ENCODE peak calls at places on chromosomes 3 and 15, in six cellular contexts. U is colonic mucosa, M is heart right ventricle, F is GM10248, R is WTC11, W is breast epithelium. Z is an unnamed sample.

GRCh38 chr3:13290941-13291340 is 129.2 kb downstream of the NUP210 start:
- DNase-seq in U (no peak), M (no peak), F (no peak), R (no peak), W (no peak), Z (no peak)

GRCh38 chr15:51770902-51771301 is 19.5 kb downstream of the TMOD2 start:
- DNase-seq in U (no peak), M (no peak), F (no peak), R (no peak), W (no peak), Z (no peak)

GRCh38 chr3:78802588-78802930 is 965.2 kb downstream of the ROBO1 start:
- DNase-seq in U (no peak), M (no peak), F (no peak), R (no peak), W (no peak), Z (no peak)

GRCh38 chr3:169758353-169758994 is 6.4 kb downstream of the TERC start:
- DNase-seq in U (no peak), M (no peak), F (no peak), R (no peak), W (no peak), Z (no peak)

GRCh38 chr15:74730619-74731316 is 5.4 kb upstream of the CYP1A1 start:
- DNase-seq in U (no peak), M (no peak), F (no peak), R (no peak), W (no peak), Z (no peak)

GRCh38 chr3:170055209-170055608 is 17.4 kb downstream of the GPR160 start:
- DNase-seq in U (no peak), M (no peak), F (peak; percentile 64), R (no peak), W (no peak), Z (no peak)

GRCh38 chr15:66751579-66751978 is 49.5 kb downstream of the SMAD6 start:
- DNase-seq in U (no peak), M (peak; percentile 59), F (no peak), R (no peak), W (peak; percentile 82), Z (no peak)

GRCh38 chr3:161500057-161500836 is 3.6 kb downstream of the OTOL1 start:
- DNase-seq in U (no peak), M (no peak), F (no peak), R (no peak), W (no peak), Z (no peak)

GRCh38 chr3:192444096-192444790 is 283.1 kb downstream of the FGF12 start:
- DNase-seq in U (peak; percentile 42), M (peak; percentile 39), F (peak; percentile 59), R (peak; percentile 74), W (peak; percentile 65), Z (no peak)

GRCh38 chr3:30467596-30468238 is 138.7 kb upstream of the TGFBR2 start:
- DNase-seq in U (no peak), M (no peak), F (no peak), R (no peak), W (no peak), Z (no peak)

GRCh38 chr15:30929064-30929669 is 25.5 kb downstream of the FAN1 start:
- DNase-seq in U (no peak), M (no peak), F (no peak), R (no peak), W (no peak), Z (no peak)

GRCh38 chr3:44028-44676 is 152.4 kb upstream of the CHL1 start:
- DNase-seq in U (no peak), M (no peak), F (no peak), R (no peak), W (no peak), Z (no peak)

GRCh38 chr15:39639037-39639436 is 58.2 kb downstream of the THBS1 start:
- DNase-seq in U (no peak), M (no peak), F (no peak), R (no peak), W (no peak), Z (no peak)

GRCh38 chr15:39642011-39642640 is 61.2 kb downstream of the THBS1 start:
- DNase-seq in U (no peak), M (no peak), F (no peak), R (no peak), W (no peak), Z (no peak)

GRCh38 chr15:39641187-39641889 is 60.5 kb downstream of the THBS1 start:
- DNase-seq in U (peak; percentile 60), M (no peak), F (no peak), R (no peak), W (no peak), Z (no peak)

GRCh38 chr15:39638041-39638440 is 57.2 kb downstream of the THBS1 start:
- DNase-seq in U (no peak), M (no peak), F (no peak), R (no peak), W (no peak), Z (no peak)

DNA sequence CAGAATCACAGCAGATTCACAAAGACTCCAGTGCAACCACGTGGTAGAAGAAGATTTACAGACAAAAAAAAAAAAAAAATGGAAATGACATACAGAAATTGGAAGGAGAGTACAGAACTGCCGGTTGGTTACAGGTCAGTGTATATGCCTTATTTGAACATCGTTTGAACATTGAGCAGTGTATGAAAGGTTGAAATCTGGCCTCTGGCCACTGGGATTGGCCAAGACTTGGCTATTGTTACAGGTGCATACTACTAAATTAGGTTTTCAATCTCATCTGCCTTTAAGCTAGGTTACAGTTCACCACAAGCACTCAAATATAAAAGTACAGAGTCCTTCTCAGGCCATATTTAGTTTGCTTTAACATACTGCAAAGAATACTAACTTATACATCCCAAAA is 59.8 kb downstream of the THBS1 start:
- DNase-seq in U (peak; percentile 67), M (no peak), F (no peak), R (no peak), W (no peak), Z (no peak)
- TF ChIP-seq CTCF in U (no peak), M (no peak), F (no peak), R (no peak), W (no peak), Z (no peak)

GRCh38 chr15:73246411-73246810 is 122.3 kb downstream of the HCN4 start:
- DNase-seq in U (no peak), M (no peak), F (no peak), R (no peak), W (no peak), Z (no peak)

GRCh38 chr15:73246898-73247297 is 121.9 kb downstream of the HCN4 start:
- DNase-seq in U (no peak), M (no peak), F (no peak), R (no peak), W (no peak), Z (no peak)

GRCh38 chr15:73240864-73241499 is 127.8 kb downstream of the HCN4 start:
- DNase-seq in U (peak; percentile 82), M (peak; percentile 67), F (peak; percentile 45), R (peak; percentile 78), W (peak; percentile 58), Z (no peak)

GRCh38 chr15:73239564-73240208 is 129.1 kb downstream of the HCN4 start:
- DNase-seq in U (no peak), M (no peak), F (no peak), R (no peak), W (no peak), Z (no peak)

DNA sequence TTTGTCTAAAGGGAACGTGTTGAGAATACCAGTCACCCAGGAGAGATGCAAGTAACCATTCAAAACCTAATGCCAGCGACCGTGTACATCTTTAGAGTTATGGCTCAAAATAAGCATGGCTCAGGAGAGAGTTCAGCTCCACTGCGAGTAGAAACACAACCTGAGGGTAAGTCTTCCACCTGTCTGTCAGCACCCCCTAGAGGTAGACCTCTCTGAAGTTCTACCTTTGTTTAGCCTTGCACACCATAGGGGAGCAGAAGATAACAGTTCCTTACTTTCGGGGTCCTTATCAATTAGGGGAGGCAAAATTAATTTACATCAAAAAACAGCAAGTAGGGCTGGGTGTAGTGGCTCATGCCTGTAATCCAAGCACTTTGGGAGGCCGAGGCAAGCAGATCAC is 124.4 kb downstream of the HCN4 start:
- DNase-seq in U (peak; percentile 25), M (no peak), F (peak; percentile 33), R (no peak), W (no peak), Z (no peak)
- TF ChIP-seq CTCF in U (no peak), M (no peak), F (peak; percentile 34), R (no peak), W (no peak), Z (peak; percentile 38)

GRCh38 chr3:7075120-7075519 is 214.2 kb downstream of the GRM7 start:
- DNase-seq in U (no peak), M (no peak), F (no peak), R (no peak), W (no peak), Z (no peak)

GRCh38 chr3:7070461-7070860 is 209.5 kb downstream of the GRM7 start:
- DNase-seq in U (no peak), M (no peak), F (no peak), R (no peak), W (no peak), Z (no peak)

GRCh38 chr3:7074217-7074616 is 213.3 kb downstream of the GRM7 start:
- DNase-seq in U (no peak), M (no peak), F (no peak), R (no peak), W (no peak), Z (no peak)

DNA sequence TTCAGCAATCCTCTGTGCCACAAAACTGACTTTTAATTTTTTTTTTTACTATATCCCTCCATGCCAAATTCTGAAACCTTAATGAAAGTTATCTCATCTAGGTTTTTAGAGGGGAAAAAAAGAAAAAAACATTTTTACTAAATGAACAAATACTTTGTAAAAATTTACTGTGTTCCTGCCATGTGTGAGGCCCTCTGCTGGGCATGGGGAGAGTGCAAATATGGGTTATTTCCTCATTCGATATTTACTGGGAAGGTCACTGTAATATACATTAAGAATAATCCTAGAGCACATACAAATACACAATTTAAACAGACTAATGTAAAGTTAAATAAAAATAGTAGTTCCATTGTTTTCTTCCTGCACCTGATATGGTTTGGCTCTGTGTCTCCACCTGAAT is 215.0 kb downstream of the GRM7 start:
- DNase-seq in U (no peak), M (no peak), F (no peak), R (no peak), W (no peak), Z (no peak)
- TF ChIP-seq CTCF in U (no peak), M (no peak), F (peak; percentile 30), R (no peak), W (no peak), Z (peak; percentile 30)

DNA sequence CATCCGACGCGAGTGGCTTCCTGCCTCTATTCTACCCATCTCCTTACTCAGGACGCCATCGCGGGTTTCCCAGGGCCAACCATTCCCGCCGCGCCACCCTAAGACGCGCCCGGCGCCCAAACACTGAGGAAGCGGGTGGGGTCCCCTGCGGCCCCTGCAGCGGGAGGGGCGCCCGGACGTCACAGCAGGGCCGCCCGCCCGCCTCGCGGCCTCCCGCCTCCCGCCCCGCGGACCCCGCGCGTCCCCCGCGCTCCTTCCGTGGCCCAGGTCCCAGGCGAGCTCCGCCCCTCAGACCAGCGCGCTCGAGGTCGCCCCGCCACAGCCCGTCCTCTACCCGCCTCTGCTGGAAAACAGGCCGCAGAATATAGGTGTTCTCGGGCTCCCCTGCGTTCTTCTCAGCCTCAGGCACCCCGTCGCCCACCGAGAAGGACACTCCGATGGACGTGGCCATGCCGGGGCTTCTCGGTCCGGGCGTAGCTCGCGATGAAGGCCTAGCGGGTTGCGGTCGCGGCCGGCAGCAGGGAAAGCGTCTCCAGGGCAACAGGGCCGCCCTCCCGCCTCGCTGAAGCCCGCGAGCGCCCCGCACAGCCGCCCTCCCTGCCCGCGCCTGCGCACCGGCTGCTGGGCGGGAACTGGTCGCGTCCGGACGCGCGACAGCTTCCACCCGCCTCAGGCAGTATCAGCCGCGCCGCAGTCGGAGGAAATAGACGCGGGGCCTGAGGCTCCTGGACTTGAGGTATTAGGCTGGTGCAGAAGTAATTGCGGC is at the start of gene DYNLT2B:
- DNase-seq in U (peak; percentile 88), M (peak; percentile 86), F (peak; percentile 98), R (peak; percentile 87), W (peak; percentile 85), Z (peak; percentile 96)
- TF ChIP-seq CTCF in U (no peak), M (no peak), F (no peak), R (no peak), W (no peak), Z (no peak)